ENCODE peak calls at places on chromosomes 12 and 14, in seven cellular contexts. G, R, K, C, Y, S and Z are unnamed samples. For H3K27me3 and H3K4me1, the result is how much of the 10 kb centered on the place peaks cover.

GRCh38 chr14:83425138-83425537 is 1891.5 kb upstream of the SEL1L start:
- DNase-seq in G (peak), R (no peak), K (no peak), C (no peak), Y (no peak), S (no peak), Z (no peak)

GRCh38 chr14:104974146-104974541 is 4.0 kb downstream of the AHNAK2 start:
- DNase-seq in G (no peak), R (no peak), K (no peak), C (no peak), Y (no peak), S (no peak), Z (no peak)

GRCh38 chr14:78606111-78606510 is 435.9 kb downstream of the NRXN3 start:
- DNase-seq in G (no peak), R (no peak), K (no peak), C (no peak), Y (no peak), S (no peak), Z (no peak)

GRCh38 chr12:26791328-26791791 is 41.6 kb downstream of the ITPR2 start:
- DNase-seq in G (no peak), R (no peak), K (no peak), C (no peak), Y (no peak), S (no peak), Z (no peak)

GRCh38 chr12:123271182-123271491 is 519 bp downstream of the CDK2AP1 start:
- DNase-seq in G (peak), R (no peak), K (no peak), C (peak), Y (no peak), S (peak), Z (no peak)

GRCh38 chr12:53599579-53599978 is 26.6 kb downstream of the ATF7 start:
- DNase-seq in G (no peak), R (no peak), K (no peak), C (no peak), Y (no peak), S (no peak), Z (no peak)

GRCh38 chr14:32397871-32398640 is 69.0 kb downstream of the AKAP6 start:
- DNase-seq in G (no peak), R (no peak), K (no peak), C (no peak), Y (no peak), S (no peak), Z (no peak)

GRCh38 chr12:79983492-79983891 is 48.6 kb upstream of the PPP1R12A start:
- DNase-seq in G (no peak), R (no peak), K (no peak), C (no peak), Y (no peak), S (no peak), Z (no peak)

GRCh38 chr12:18690653-18691052 is 47.2 kb downstream of the PLCZ1 start:
- DNase-seq in G (peak), R (no peak), K (no peak), C (no peak), Y (peak), S (no peak), Z (no peak)

GRCh38 chr12:6201199-6201608 is 1.0 kb downstream of the CD9 start:
- DNase-seq in G (peak), R (no peak), K (no peak), C (no peak), Y (no peak), S (peak), Z (no peak)

GRCh38 chr14:35341454-35342159 is 49.4 kb downstream of the PSMA6 start:
- DNase-seq in G (peak), R (peak), K (peak), C (peak), Y (peak), S (peak), Z (peak)

GRCh38 chr14:33307691-33308369 is 369.2 kb downstream of the NPAS3 start:
- DNase-seq in G (no peak), R (peak), K (no peak), C (peak), Y (no peak), S (peak), Z (no peak)

GRCh38 chr12:51324953-51325352 is 979 bp upstream of the BIN2 start:
- DNase-seq in G (no peak), R (no peak), K (no peak), C (no peak), Y (no peak), S (no peak), Z (no peak)

GRCh38 chr12:51328587-51328986 is 4.6 kb upstream of the BIN2 start:
- DNase-seq in G (no peak), R (no peak), K (no peak), C (no peak), Y (no peak), S (no peak), Z (no peak)

GRCh38 chr12:51323966-51324895 is at the start of gene BIN2:
- DNase-seq in G (no peak), R (peak), K (no peak), C (peak), Y (no peak), S (no peak), Z (no peak)

GRCh38 chr12:51329742-51330141 is 5.8 kb upstream of the BIN2 start:
- DNase-seq in G (no peak), R (no peak), K (no peak), C (no peak), Y (no peak), S (no peak), Z (no peak)

DNA sequence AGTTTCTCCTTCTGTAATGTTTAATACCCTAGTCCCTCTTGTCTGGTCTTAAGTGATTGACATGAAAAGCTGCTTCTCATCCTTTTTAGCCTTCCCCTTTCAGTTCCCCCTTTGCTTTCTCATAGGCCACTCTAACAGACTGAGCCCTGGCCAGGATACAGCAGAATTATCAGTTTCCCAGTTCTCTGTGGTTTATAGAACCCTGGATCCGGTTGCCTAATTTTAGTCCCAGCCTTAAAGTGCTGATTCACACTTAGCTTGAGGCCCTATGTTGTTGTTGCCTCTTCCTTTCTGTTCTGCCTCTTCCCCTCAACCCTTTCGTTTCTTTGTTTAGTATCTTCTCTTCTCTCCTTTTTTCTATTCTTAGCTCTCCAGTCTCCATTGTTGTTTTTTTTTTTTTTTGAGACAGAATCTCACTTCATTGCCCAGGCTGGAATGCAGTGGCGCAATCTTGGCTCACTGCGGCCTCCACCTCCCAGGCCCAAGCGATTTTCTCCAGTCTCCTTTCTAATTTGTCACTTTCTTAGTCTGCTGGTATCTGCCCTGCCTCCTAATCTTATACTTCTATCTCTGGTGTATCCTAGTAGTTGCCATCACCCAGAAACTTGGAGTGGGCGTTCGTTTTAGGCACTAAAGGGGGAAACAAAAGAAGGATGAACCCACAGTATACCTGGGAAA is 2.9 kb upstream of the BIN2 start:
- DNase-seq in G (no peak), R (no peak), K (no peak), C (no peak), Y (no peak), S (no peak), Z (no peak)
- H3K27ac ChIP-seq in G (no peak), R (peak), K (peak), C (no peak), Y (no peak), S (peak), Z (peak)

GRCh38 chr12:4938900-4939299 is 29.2 kb downstream of the KCNA1 start:
- DNase-seq in G (no peak), R (no peak), K (no peak), C (no peak), Y (no peak), S (no peak), Z (no peak)
- H3K27me3 ChIP-seq in G (under half), R (under half), K (under half), C (under half), Y (half or more), S (under half), Z (under half)

GRCh38 chr12:56723889-56724659 is 1.0 kb downstream of the NACA start:
- DNase-seq in G (peak), R (peak), K (no peak), C (peak), Y (no peak), S (peak), Z (peak)
- H3K4me1 ChIP-seq in G (under half), R (half or more), K (half or more), C (half or more), Y (under half), S (under half), Z (under half)

GRCh38 chr14:22096511-22096890 is 422.9 kb upstream of the OR4E1 start:
- DNase-seq in G (no peak), R (no peak), K (no peak), C (no peak), Y (no peak), S (no peak), Z (no peak)

GRCh38 chr14:22095845-22096510 is 422.4 kb upstream of the OR4E1 start:
- DNase-seq in G (no peak), R (no peak), K (no peak), C (no peak), Y (no peak), S (no peak), Z (no peak)

GRCh38 chr14:22097072-22097471 is 423.5 kb upstream of the OR4E1 start:
- DNase-seq in G (no peak), R (no peak), K (no peak), C (no peak), Y (no peak), S (no peak), Z (no peak)

GRCh38 chr14:22098435-22098834 is 424.8 kb upstream of the OR4E1 start:
- DNase-seq in G (no peak), R (no peak), K (no peak), C (no peak), Y (no peak), S (no peak), Z (no peak)

GRCh38 chr14:22097606-22098292 is 424.1 kb upstream of the OR4E1 start:
- DNase-seq in G (no peak), R (no peak), K (no peak), C (no peak), Y (no peak), S (no peak), Z (no peak)
- H3K27ac ChIP-seq in G (no peak), R (peak), K (peak), C (peak), Y (no peak), S (no peak), Z (no peak)

GRCh38 chr14:50978521-50978871 is 34.2 kb upstream of the PYGL start:
- DNase-seq in G (no peak), R (no peak), K (no peak), C (no peak), Y (no peak), S (no peak), Z (no peak)
- H3K27me3 ChIP-seq in G (under half), R (under half), K (under half), C (under half), Y (under half), S (under half), Z (under half)

DNA sequence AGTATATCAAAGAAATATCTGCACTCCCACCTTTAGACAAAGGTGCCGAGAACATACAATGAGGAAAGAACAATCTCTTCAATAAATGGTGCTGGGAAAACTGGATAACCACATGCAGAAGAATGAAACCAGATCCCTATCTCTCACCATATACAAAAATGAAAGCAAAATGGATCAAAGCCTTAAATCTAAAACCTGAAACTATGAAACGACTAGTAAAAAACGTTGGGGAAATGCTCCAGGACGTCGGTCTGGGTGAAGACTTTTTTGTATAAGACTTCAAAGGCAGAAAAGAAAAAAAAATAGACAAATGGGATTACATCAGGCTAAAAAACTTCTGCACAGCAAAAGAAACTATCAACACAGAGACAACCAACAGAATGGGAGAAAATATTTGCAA is 83.8 kb downstream of the PPM1A start:
- DNase-seq in G (no peak), R (no peak), K (no peak), C (no peak), Y (no peak), S (no peak), Z (no peak)
- H3K4me1 ChIP-seq in G (under half), R (under half), K (under half), C (under half), Y (under half), S (under half), Z (under half)

GRCh38 chr12:114710151-114710550 is 26.2 kb upstream of the TBX3 start:
- DNase-seq in G (no peak), R (no peak), K (no peak), C (no peak), Y (no peak), S (no peak), Z (no peak)

GRCh38 chr12:114711689-114712152 is 27.7 kb upstream of the TBX3 start:
- DNase-seq in G (peak), R (no peak), K (no peak), C (no peak), Y (no peak), S (peak), Z (no peak)

GRCh38 chr12:114709112-114709511 is 25.1 kb upstream of the TBX3 start:
- DNase-seq in G (no peak), R (no peak), K (no peak), C (no peak), Y (no peak), S (no peak), Z (no peak)

GRCh38 chr12:114713466-114714215 is 29.7 kb upstream of the TBX3 start:
- DNase-seq in G (no peak), R (no peak), K (no peak), C (no peak), Y (no peak), S (no peak), Z (no peak)
- H3K27ac ChIP-seq in G (no peak), R (no peak), K (no peak), C (no peak), Y (no peak), S (no peak), Z (no peak)

GRCh38 chr12:67211029-67211428 is 58.1 kb upstream of the CAND1 start:
- DNase-seq in G (no peak), R (no peak), K (no peak), C (no peak), Y (no peak), S (no peak), Z (no peak)
- H3K27me3 ChIP-seq in G (under half), R (under half), K (under half), C (under half), Y (half or more), S (under half), Z (under half)

DNA sequence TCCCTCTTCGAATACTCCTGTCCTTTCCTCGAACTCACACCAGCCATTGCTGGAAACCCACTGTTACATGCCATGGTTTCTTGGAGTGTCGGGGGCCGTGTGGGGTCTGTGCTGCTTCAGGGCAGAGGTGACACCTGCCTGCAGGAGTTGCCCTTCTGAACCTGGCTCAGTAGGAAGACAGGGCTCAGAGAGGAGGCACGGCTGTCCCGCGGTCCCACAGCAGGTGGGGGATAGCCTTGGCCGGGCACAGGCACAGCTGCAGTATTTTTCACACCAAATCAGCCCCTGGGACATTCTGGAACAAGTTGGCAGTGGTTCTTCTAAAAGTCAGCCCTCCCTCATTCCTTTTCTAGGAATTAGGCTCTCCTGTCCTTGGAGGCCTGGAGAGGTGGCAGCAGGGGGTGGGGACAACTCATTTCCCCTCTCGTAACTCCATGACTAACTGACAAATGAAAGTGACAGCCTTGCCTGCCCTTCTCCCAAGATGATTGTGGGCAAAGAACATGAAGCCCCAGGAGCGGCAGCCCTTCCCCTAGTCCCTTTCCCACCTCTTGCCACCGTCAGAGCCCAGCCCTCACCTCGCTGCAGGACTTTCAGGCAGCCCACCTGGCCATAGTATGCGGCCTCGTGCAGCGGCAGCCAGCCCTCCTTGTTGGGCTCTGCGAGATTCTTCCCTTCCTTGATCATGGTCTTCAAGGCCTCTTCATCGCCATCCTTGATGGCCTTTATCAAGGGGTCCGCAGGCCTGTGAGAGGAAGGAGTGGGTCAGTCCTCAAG is 22.4 kb downstream of the ASB2 start:
- DNase-seq in G (no peak), R (no peak), K (no peak), C (no peak), Y (no peak), S (no peak), Z (no peak)
- H3K4me1 ChIP-seq in G (under half), R (under half), K (half or more), C (half or more), Y (under half), S (under half), Z (half or more)

DNA sequence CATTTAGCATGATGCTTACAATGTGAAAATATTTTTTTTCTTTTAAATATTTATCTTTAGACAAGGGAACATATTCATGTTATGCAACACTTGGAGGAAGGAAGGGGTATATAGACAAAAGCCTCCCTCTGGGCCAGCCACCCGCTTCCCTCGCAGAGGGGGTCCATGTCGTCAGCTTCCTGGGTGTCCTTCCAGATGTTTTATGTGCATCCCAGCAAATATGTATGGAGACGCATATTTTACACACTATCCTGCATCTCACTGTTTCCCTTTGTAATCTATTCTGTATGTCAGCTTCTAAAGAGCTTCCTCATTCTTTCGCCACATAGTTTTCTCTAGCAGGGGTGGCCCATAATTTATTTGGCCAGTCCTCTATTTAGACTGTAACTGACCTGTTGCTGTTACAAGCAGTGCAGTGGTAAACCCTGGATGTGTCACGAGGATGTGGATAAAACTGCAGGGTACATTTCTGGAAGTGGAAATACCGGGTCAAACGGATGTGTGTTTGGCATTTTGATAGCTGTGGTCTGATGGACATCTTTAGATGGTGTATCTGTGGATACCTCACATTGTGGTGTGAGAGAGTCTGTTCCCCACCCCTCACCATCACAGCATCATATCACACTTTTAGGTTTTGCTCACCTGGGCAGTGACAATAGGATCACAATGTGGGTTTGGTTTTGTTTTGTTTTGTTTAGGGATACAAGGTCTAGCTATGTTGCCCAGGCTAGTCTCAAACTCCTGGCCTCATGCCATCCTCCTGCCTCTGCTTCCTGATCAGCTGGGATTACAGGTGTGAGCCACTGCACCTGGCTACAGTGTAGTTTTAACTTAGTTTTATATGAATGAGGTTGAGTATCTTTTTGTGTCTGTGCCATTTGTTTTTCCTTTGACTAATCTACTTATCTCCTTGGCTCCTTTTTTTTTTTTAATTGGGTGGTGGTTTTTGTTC is 31.6 kb downstream of the FAM222A start:
- DNase-seq in G (no peak), R (no peak), K (no peak), C (peak), Y (no peak), S (no peak), Z (no peak)
- H3K27ac ChIP-seq in G (no peak), R (no peak), K (no peak), C (no peak), Y (no peak), S (no peak), Z (no peak)